ENCODE peak calls at places on chromosome 20, in seven cellular contexts. A, C, T, O, S, X and N are unnamed samples.
A peak's percentile ranks its signal among the peaks of the same experiment; 100 is the strongest.

GRCh38 chr20:45617591-45617990 is 11.9 kb upstream of the WFDC10A start:
- DNase-seq in A (no peak), T (no peak), O (no peak), S (no peak), X (no peak), C (no peak), N (no peak)

GRCh38 chr20:51886891-51887608 is 84.7 kb upstream of the SALL4 start:
- DNase-seq in O (no peak), A (no peak), T (no peak), X (no peak), C (peak; percentile 39), S (no peak), N (no peak)

GRCh38 chr20:22577515-22578220 is 6.7 kb downstream of the FOXA2 start:
- DNase-seq in S (no peak), T (no peak), O (no peak), A (no peak), X (peak; percentile 58), C (no peak), N (no peak)

GRCh38 chr20:5689451-5689850 is 60.8 kb upstream of the SHLD1 start:
- DNase-seq in X (no peak), S (no peak), A (no peak), C (no peak), O (no peak), T (no peak), N (no peak)

GRCh38 chr20:19095762-19096161 is 116.7 kb upstream of the SLC24A3 start:
- DNase-seq in C (no peak), T (no peak), A (no peak), O (no peak), X (no peak), S (no peak), N (no peak)

GRCh38 chr20:18101125-18101820 is 36.4 kb upstream of the KAT14 start:
- DNase-seq in X (no peak), T (no peak), S (no peak), A (no peak), C (no peak), O (no peak), N (no peak)

GRCh38 chr20:6663751-6664388 is 103.6 kb upstream of the BMP2 start:
- DNase-seq in T (no peak), O (no peak), X (no peak), A (no peak), S (no peak), C (peak; percentile 66), N (peak; percentile 64)

GRCh38 chr20:35617397-35618031 is 1.9 kb downstream of the SPAG4 start:
- DNase-seq in C (peak; percentile 67), T (peak; percentile 85), A (peak; percentile 41), O (peak; percentile 73), S (peak; percentile 70), X (peak; percentile 67), N (peak; percentile 74)

GRCh38 chr20:32968833-32969241 is 35.4 kb downstream of the SUN5 start:
- DNase-seq in S (no peak), A (peak; percentile 2), O (no peak), X (peak; percentile 20), C (no peak), T (no peak), N (no peak)

GRCh38 chr20:44204156-44204831 is 6.3 kb downstream of the OSER1 start:
- DNase-seq in A (no peak), C (peak; percentile 84), X (no peak), S (no peak), T (peak; percentile 89), O (no peak), N (no peak)

GRCh38 chr20:64083380-64084208 is 604 bp downstream of the LKAAEAR1 start:
- DNase-seq in A (peak; percentile 70), O (peak; percentile 69), T (peak; percentile 80), S (peak; percentile 55), X (peak; percentile 77), C (peak; percentile 65), N (peak; percentile 89)

GRCh38 chr20:53003420-53003819 is 31.3 kb downstream of the TSHZ2 start:
- DNase-seq in X (no peak), O (no peak), T (no peak), C (no peak), S (no peak), A (no peak), N (no peak)

GRCh38 chr20:54048489-54048888 is 21.9 kb downstream of the BCAS1 start:
- DNase-seq in C (no peak), A (no peak), O (no peak), X (no peak), T (no peak), S (no peak), N (no peak)

GRCh38 chr20:44174996-44175766 is 11.8 kb downstream of the JPH2 start:
- DNase-seq in O (no peak), C (no peak), T (no peak), S (no peak), A (no peak), X (no peak), N (no peak)

GRCh38 chr20:53608456-53609413 is 15.1 kb upstream of the ZNF217 start:
- DNase-seq in X (no peak), O (no peak), A (peak; percentile 33), S (peak; percentile 42), T (no peak), C (no peak), N (peak; percentile 65)

GRCh38 chr20:44678247-44678646 is 26.7 kb upstream of the ADA start:
- DNase-seq in S (no peak), O (no peak), A (no peak), X (no peak), C (no peak), T (no peak), N (no peak)

GRCh38 chr20:35992713-35993335 is 24.4 kb downstream of the CNBD2 start:
- DNase-seq in A (peak; percentile 35), C (peak; percentile 71), X (peak; percentile 53), T (peak; percentile 87), S (peak; percentile 50), O (peak; percentile 48), N (peak; percentile 37)

GRCh38 chr20:15171016-15171415 is 833.6 kb upstream of the FLRT3 start:
- DNase-seq in S (no peak), A (no peak), T (no peak), X (no peak), C (no peak), O (no peak), N (no peak)

GRCh38 chr20:48657426-48658197 is 170.2 kb downstream of the PREX1 start:
- DNase-seq in C (peak; percentile 71), X (peak; percentile 77), S (peak; percentile 67), O (peak; percentile 80), T (peak; percentile 92), A (peak; percentile 68), N (peak; percentile 70)

GRCh38 chr20:56842086-56842485 is 213.0 kb downstream of the TFAP2C start:
- DNase-seq in X (no peak), S (no peak), C (no peak), A (no peak), T (no peak), O (no peak), N (no peak)

GRCh38 chr20:56845546-56846081 is 216.5 kb downstream of the TFAP2C start:
- DNase-seq in T (no peak), X (no peak), O (no peak), A (no peak), C (no peak), S (no peak), N (no peak)

GRCh38 chr20:56843817-56844216 is 214.7 kb downstream of the TFAP2C start:
- DNase-seq in C (no peak), T (no peak), O (no peak), S (no peak), A (no peak), X (no peak), N (no peak)

GRCh38 chr20:56841346-56841908 is 212.3 kb downstream of the TFAP2C start:
- DNase-seq in A (no peak), C (no peak), T (no peak), S (no peak), O (no peak), X (no peak), N (no peak)

GRCh38 chr20:56843386-56843785 is 214.3 kb downstream of the TFAP2C start:
- DNase-seq in C (no peak), O (no peak), X (no peak), A (no peak), T (no peak), S (no peak), N (no peak)
- TF ChIP-seq CTCF in C (no peak), O (no peak), X (no peak), A (no peak), T (no peak), S (no peak), N (no peak)

GRCh38 chr20:1467355-1468116 is 887 bp upstream of the NSFL1C start:
- DNase-seq in X (no peak), A (no peak), C (no peak), O (peak; percentile 35), S (no peak), T (no peak), N (peak; percentile 72)

GRCh38 chr20:1468117-1468624 is 1.5 kb upstream of the NSFL1C start:
- DNase-seq in T (no peak), C (no peak), A (no peak), O (no peak), X (no peak), S (no peak), N (no peak)

GRCh38 chr20:1469306-1469905 is 2.8 kb upstream of the NSFL1C start:
- DNase-seq in X (no peak), O (no peak), A (no peak), C (no peak), T (peak; percentile 51), S (no peak), N (no peak)

GRCh38 chr20:1471242-1471641 is 4.6 kb upstream of the NSFL1C start:
- DNase-seq in C (no peak), T (no peak), O (no peak), S (no peak), X (no peak), A (no peak), N (no peak)

GRCh38 chr20:1469925-1470571 is 3.4 kb upstream of the NSFL1C start:
- DNase-seq in O (peak; percentile 92), A (peak; percentile 74), T (peak; percentile 91), X (peak; percentile 89), C (peak; percentile 97), S (peak; percentile 37), N (peak; percentile 88)
- TF ChIP-seq POLR2A in O (no peak), A (no peak), T (no peak), X (no peak), C (no peak), S (no peak), N (no peak)

DNA sequence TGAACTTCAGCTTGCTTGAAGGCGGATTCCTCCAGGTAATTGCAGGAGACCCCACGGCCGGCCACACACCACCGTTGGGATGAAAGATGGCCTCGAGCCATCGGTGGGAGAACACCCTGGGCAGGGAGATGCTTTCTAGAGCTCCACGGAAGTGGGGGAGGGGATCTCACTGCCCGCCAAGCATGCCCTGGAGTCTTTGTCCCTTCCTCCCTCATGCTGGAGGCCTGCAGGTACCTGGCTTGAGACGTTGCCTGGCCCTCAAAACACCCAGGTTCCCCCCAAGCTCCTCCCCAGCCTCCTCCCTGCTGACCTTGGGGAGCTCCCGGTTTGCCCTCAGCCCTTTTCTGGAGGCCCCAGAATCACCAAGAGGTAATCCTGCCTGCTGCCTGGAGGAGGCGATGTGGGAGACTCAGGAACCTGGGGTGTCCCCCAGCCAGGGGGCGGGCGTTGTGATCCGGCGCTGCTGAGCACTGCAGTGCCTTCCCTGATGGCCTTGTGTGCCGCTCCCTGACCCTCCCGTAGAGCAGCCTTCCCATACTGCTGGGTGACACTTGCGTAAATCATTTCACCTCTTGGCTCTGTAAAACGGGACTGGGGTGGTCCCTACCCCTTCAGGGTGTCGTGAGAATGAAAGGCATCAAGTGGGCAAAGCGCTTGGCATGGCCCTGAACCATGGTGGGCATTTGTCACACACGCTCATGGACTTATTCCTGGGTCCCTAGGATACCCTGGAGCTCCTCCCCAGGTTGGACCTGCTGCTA is 91.4 kb downstream of the CEBPB start:
- DNase-seq in O (no peak), A (no peak), C (no peak), S (no peak), T (no peak), X (peak; percentile 48), N (no peak)
- TF ChIP-seq CTCF in O (no peak), A (no peak), C (no peak), S (no peak), T (peak; percentile 19), X (no peak), N (peak; percentile 9)

GRCh38 chr20:62703853-62704228 is 4.8 kb upstream of the NTSR1 start:
- DNase-seq in O (no peak), A (no peak), S (no peak), X (no peak), C (no peak), T (no peak), N (no peak)
- TF ChIP-seq POLR2A in O (no peak), A (no peak), S (no peak), X (no peak), C (peak; percentile 5), T (no peak), N (no peak)